ENCODE peak calls at places on chromosome 14, in five cellular contexts. B is GM19239, L is astrocyte, H is ascending aorta, S is T-cell. Q is an unnamed sample.

GRCh38 chr14:103094406-103095209 is at the start of gene EXOC3L4:
- DNase-seq in B (no peak), L (no peak), H (no peak), S (no peak), Q (peak; percentile 19)

GRCh38 chr14:94382684-94383663 is 5.4 kb downstream of the SERPINA1 start:
- DNase-seq in B (no peak), L (no peak), H (peak; percentile 50), S (no peak), Q (no peak)

GRCh38 chr14:104264495-104265265 is 126.3 kb downstream of the KIF26A start:
- DNase-seq in B (no peak), L (no peak), H (peak; percentile 61), S (no peak), Q (no peak)

GRCh38 chr14:103724116-103724515 is 8.5 kb downstream of the ZFYVE21 start:
- DNase-seq in B (no peak), L (peak; percentile 56), H (peak; percentile 87), S (no peak), Q (no peak)

GRCh38 chr14:38203929-38204716 is 3.6 kb upstream of the SSTR1 start:
- DNase-seq in B (no peak), L (no peak), H (no peak), S (no peak), Q (no peak)

GRCh38 chr14:59239030-59239429 is 50.6 kb downstream of the DAAM1 start:
- DNase-seq in B (no peak), L (no peak), H (no peak), S (no peak), Q (no peak)

GRCh38 chr14:91303924-91304229 is 59.4 kb upstream of the GPR68 start:
- DNase-seq in B (no peak), L (no peak), H (no peak), S (no peak), Q (no peak)

GRCh38 chr14:92728781-92729364 is 19.6 kb downstream of the LGMN start:
- DNase-seq in B (no peak), L (peak; percentile 53), H (no peak), S (no peak), Q (no peak)

GRCh38 chr14:56657604-56658003 is 78.0 kb downstream of the TMEM260 start:
- DNase-seq in B (no peak), L (peak; percentile 32), H (no peak), S (no peak), Q (no peak)

GRCh38 chr14:57209561-57209960 is 59.1 kb downstream of the EXOC5 start:
- DNase-seq in B (no peak), L (peak; percentile 68), H (no peak), S (no peak), Q (no peak)

GRCh38 chr14:71529855-71530254 is 402.4 kb upstream of the RGS6 start:
- DNase-seq in B (no peak), L (peak; percentile 81), H (peak; percentile 86), S (no peak), Q (no peak)

GRCh38 chr14:36941783-36942521 is 230.5 kb downstream of the SLC25A21 start:
- DNase-seq in B (peak; percentile 28), L (peak; percentile 26), H (peak; percentile 76), S (peak; percentile 15), Q (peak; percentile 27)

GRCh38 chr14:90490727-90491050 is 93.9 kb downstream of the CALM1 start:
- DNase-seq in B (no peak), L (no peak), H (no peak), S (no peak), Q (no peak)

GRCh38 chr14:93030761-93031160 is 85.0 kb downstream of the ITPK1 start:
- DNase-seq in B (no peak), L (no peak), H (no peak), S (no peak), Q (no peak)